ENCODE peak calls at places on chromosomes 1 and 21, in five cellular contexts. X is NCI-H2081, J is T-helper 9 cell, F is psoas muscle, G is IMR-90. Z is an unnamed sample.

GRCh38 chr1:99963041-99963795 is 6.6 kb upstream of the SLC35A3 start:
- DNase-seq in G (peak), X (no peak), F (no peak), J (no peak), Z (no peak)

GRCh38 chr1:244552336-244552735 is 91.3 kb downstream of the CATSPERE start:
- DNase-seq in F (no peak), J (no peak), G (no peak), X (no peak), Z (no peak)

GRCh38 chr1:13784971-13785370 is 85.0 kb downstream of the PRDM2 start:
- DNase-seq in G (peak), X (no peak), J (no peak), F (no peak), Z (no peak)

GRCh38 chr1:161019767-161020572 is 982 bp downstream of the F11R start:
- DNase-seq in J (no peak), G (no peak), F (no peak), X (peak), Z (no peak)

GRCh38 chr1:187985897-187986654 is 1157.3 kb downstream of the PLA2G4A start:
- DNase-seq in F (no peak), X (no peak), G (peak), J (no peak), Z (no peak)

GRCh38 chr1:51736702-51737101 is 119.8 kb downstream of the OSBPL9 start:
- DNase-seq in F (no peak), J (no peak), X (no peak), G (peak), Z (no peak)

GRCh38 chr1:214833357-214833756 is 230.4 kb downstream of the CENPF start:
- DNase-seq in G (peak), F (no peak), J (no peak), X (no peak), Z (no peak)

GRCh38 chr1:156877433-156877832 is 16.1 kb upstream of the PEAR1 start:
- DNase-seq in G (no peak), F (no peak), J (no peak), X (no peak), Z (no peak)

GRCh38 chr1:93783876-93784275 is 95.1 kb downstream of the DNTTIP2 start:
- DNase-seq in G (no peak), J (no peak), X (no peak), F (no peak), Z (no peak)

GRCh38 chr1:36890776-36891175 is 143.5 kb downstream of the GRIK3 start:
- DNase-seq in X (no peak), J (no peak), G (no peak), F (no peak), Z (no peak)

GRCh38 chr1:115771847-115772457 is 3.4 kb upstream of the CASQ2 start:
- DNase-seq in F (peak), G (peak), J (no peak), X (peak), Z (no peak)

GRCh38 chr1:115377411-115377810 is 39.4 kb upstream of the NGF start:
- DNase-seq in X (peak), G (peak), J (no peak), F (no peak), Z (no peak)

GRCh38 chr21:15064576-15065380 is at the start of gene NRIP1:
- DNase-seq in X (peak), G (peak), J (peak), F (peak), Z (peak)

GRCh38 chr1:234144866-234145265 is 228.4 kb upstream of the COA6 start:
- DNase-seq in G (no peak), F (no peak), J (no peak), X (no peak), Z (no peak)

GRCh38 chr1:941027-941587 is 17.4 kb downstream of the SAMD11 start:
- DNase-seq in F (no peak), J (no peak), X (no peak), G (no peak), Z (no peak)

GRCh38 chr21:39083377-39084008 is 99.8 kb downstream of the PSMG1 start:
- DNase-seq in J (no peak), G (no peak), F (no peak), X (no peak), Z (no peak)

GRCh38 chr21:42049578-42050430 is 21.3 kb upstream of the UMODL1 start:
- DNase-seq in F (no peak), X (no peak), G (no peak), J (no peak), Z (no peak)

Z was measured in activated effector memory CD4-positive, alpha-beta T cell treated with Interleukin-2 at 50 U/mL for 16 hours.